ENCODE peak calls at places on chromosomes 3 and 15, in seven cellular contexts. One of them, this sample, is unnamed.

GRCh38 chr15:90025461-90026033 is 24.4 kb downstream of the ZNF710 start:
- DNase-seq in HEK293T: no peak
- DNase-seq in lower lobe of right lung: no peak
- DNase-seq in T-helper 1 cell: no peak
- DNase-seq in GM23338: no peak
- DNase-seq in COLO829: no peak
- DNase-seq in skeletal muscle cell: no peak
- DNase-seq in this sample: no peak

GRCh38 chr3:101940521-101940992 is 91.2 kb downstream of the NFKBIZ start:
- DNase-seq in T-helper 1 cell: no peak
- DNase-seq in HEK293T: peak
- DNase-seq in skeletal muscle cell: peak
- DNase-seq in COLO829: peak
- DNase-seq in GM23338: peak
- DNase-seq in lower lobe of right lung: peak
- DNase-seq in this sample: peak

GRCh38 chr15:63506537-63507035 is 2.2 kb downstream of the USP3 start:
- DNase-seq in T-helper 1 cell: no peak
- DNase-seq in COLO829: no peak
- DNase-seq in GM23338: no peak
- DNase-seq in skeletal muscle cell: no peak
- DNase-seq in HEK293T: no peak
- DNase-seq in lower lobe of right lung: no peak
- DNase-seq in this sample: no peak

GRCh38 chr3:135895106-135895733 is 70.3 kb upstream of the PPP2R3A start:
- DNase-seq in skeletal muscle cell: no peak
- DNase-seq in COLO829: peak
- DNase-seq in GM23338: peak
- DNase-seq in lower lobe of right lung: peak
- DNase-seq in HEK293T: peak
- DNase-seq in T-helper 1 cell: no peak
- DNase-seq in this sample: peak

GRCh38 chr3:75332784-75333183 is 331.3 kb upstream of the FRG2C start:
- DNase-seq in COLO829: no peak
- DNase-seq in lower lobe of right lung: no peak
- DNase-seq in GM23338: no peak
- DNase-seq in HEK293T: no peak
- DNase-seq in T-helper 1 cell: no peak
- DNase-seq in skeletal muscle cell: no peak
- DNase-seq in this sample: no peak

GRCh38 chr3:68256635-68257034 is 602.2 kb upstream of the SUCLG2 start:
- DNase-seq in T-helper 1 cell: no peak
- DNase-seq in COLO829: no peak
- DNase-seq in skeletal muscle cell: no peak
- DNase-seq in lower lobe of right lung: no peak
- DNase-seq in HEK293T: peak
- DNase-seq in GM23338: peak
- DNase-seq in this sample: no peak

GRCh38 chr15:90582553-90582952 is 52.8 kb downstream of the CRTC3 start:
- DNase-seq in GM23338: no peak
- DNase-seq in HEK293T: no peak
- DNase-seq in COLO829: no peak
- DNase-seq in lower lobe of right lung: no peak
- DNase-seq in T-helper 1 cell: no peak
- DNase-seq in skeletal muscle cell: no peak
- DNase-seq in this sample: no peak

GRCh38 chr3:44125241-44125640 is 116.4 kb upstream of the TOPAZ1 start:
- DNase-seq in COLO829: no peak
- DNase-seq in lower lobe of right lung: no peak
- DNase-seq in GM23338: no peak
- DNase-seq in HEK293T: no peak
- DNase-seq in T-helper 1 cell: no peak
- DNase-seq in skeletal muscle cell: no peak
- DNase-seq in this sample: no peak

GRCh38 chr3:159854500-159855124 is 134.0 kb upstream of the IL12A start:
- DNase-seq in HEK293T: no peak
- DNase-seq in GM23338: no peak
- DNase-seq in T-helper 1 cell: no peak
- DNase-seq in lower lobe of right lung: no peak
- DNase-seq in skeletal muscle cell: peak
- DNase-seq in COLO829: peak
- DNase-seq in this sample: no peak

GRCh38 chr3:139309046-139309660 is 34.7 kb upstream of the MRPS22 start:
- DNase-seq in GM23338: no peak
- DNase-seq in T-helper 1 cell: no peak
- DNase-seq in HEK293T: no peak
- DNase-seq in skeletal muscle cell: no peak
- DNase-seq in lower lobe of right lung: no peak
- DNase-seq in COLO829: no peak
- DNase-seq in this sample: no peak

GRCh38 chr15:40754574-40754882 is 526 bp downstream of the RMDN3 start:
- DNase-seq in HEK293T: no peak
- DNase-seq in COLO829: no peak
- DNase-seq in GM23338: peak
- DNase-seq in skeletal muscle cell: no peak
- DNase-seq in T-helper 1 cell: no peak
- DNase-seq in lower lobe of right lung: no peak
- DNase-seq in this sample: no peak

GRCh38 chr15:88657326-88658069 is 18.7 kb downstream of the ISG20 start:
- DNase-seq in lower lobe of right lung: no peak
- DNase-seq in GM23338: peak
- DNase-seq in T-helper 1 cell: no peak
- DNase-seq in HEK293T: peak
- DNase-seq in COLO829: peak
- DNase-seq in skeletal muscle cell: no peak
- DNase-seq in this sample: peak